ENCODE peak calls at places on chromosomes 5 and 9, in eight cellular contexts. L is stomach, D is A549, N is suprapubic skin, J is sigmoid colon, A is tibial nerve, P is upper lobe of left lung, I is transverse colon. T is an unnamed sample.

GRCh38 chr9:16136961-16137360 is 584.1 kb downstream of the CCDC171 start:
- DNase-seq in L (no peak), I (no peak), J (no peak), P (no peak), N (no peak), A (peak; percentile 72), D (no peak), T (no peak)

GRCh38 chr9:130184983-130185382 is 12.8 kb downstream of the NCS1 start:
- DNase-seq in L (no peak), D (no peak), N (no peak), J (no peak), A (no peak), P (no peak), I (no peak), T (no peak)

GRCh38 chr9:109815366-109815947 is 35.5 kb downstream of the PALM2AKAP2 start:
- DNase-seq in I (no peak), J (no peak), A (no peak), N (no peak), D (no peak), L (no peak), P (no peak), T (no peak)

GRCh38 chr9:133496901-133497411 is 18.1 kb upstream of the SLC2A6 start:
- DNase-seq in N (no peak), J (no peak), D (no peak), A (no peak), L (no peak), I (no peak), P (no peak), T (no peak)

GRCh38 chr9:91945277-91946074 is 4.6 kb downstream of the ROR2 start:
- DNase-seq in N (no peak), A (no peak), J (peak; percentile 94), L (peak; percentile 59), D (no peak), I (peak; percentile 70), P (no peak), T (no peak)

GRCh38 chr5:40655138-40655537 is 24.6 kb upstream of the PTGER4 start:
- DNase-seq in I (no peak), J (no peak), P (no peak), N (no peak), L (no peak), D (no peak), A (no peak), T (no peak)

GRCh38 chr9:70412678-70413426 is 1.6 kb downstream of the KLF9 start:
- DNase-seq in L (peak; percentile 85), P (peak; percentile 83), I (peak; percentile 83), N (peak; percentile 93), J (peak; percentile 97), A (peak; percentile 62), D (peak; percentile 53), T (no peak)

GRCh38 chr5:178058321-178059012 is 54.9 kb upstream of the N4BP3 start:
- DNase-seq in A (no peak), I (no peak), P (peak; percentile 80), D (no peak), L (no peak), N (no peak), J (peak; percentile 18), T (no peak)

GRCh38 chr5:36052542-36052941 is 14.1 kb downstream of the UGT3A2 start:
- DNase-seq in D (no peak), L (no peak), P (no peak), I (no peak), A (no peak), J (no peak), N (no peak), T (no peak)

GRCh38 chr5:62718368-62718767 is 139.7 kb downstream of the LRRC70 start:
- DNase-seq in D (no peak), N (no peak), I (no peak), P (no peak), J (no peak), L (no peak), A (no peak), T (no peak)

GRCh38 chr5:132767150-132767549 is 9.9 kb downstream of the SEPTIN8 start:
- DNase-seq in N (peak; percentile 32), D (no peak), I (no peak), P (no peak), L (no peak), A (no peak), J (no peak), T (no peak)

GRCh38 chr5:14332746-14333145 is 189.6 kb downstream of the TRIO start:
- DNase-seq in J (no peak), P (no peak), L (no peak), N (no peak), A (no peak), D (no peak), I (no peak), T (no peak)

GRCh38 chr5:56259002-56259511 is 25.9 kb upstream of the ANKRD55 start:
- DNase-seq in D (no peak), A (no peak), J (no peak), L (no peak), I (no peak), P (no peak), N (no peak), T (no peak)

GRCh38 chr5:137291436-137291835 is 207.7 kb downstream of the SPOCK1 start:
- DNase-seq in N (no peak), I (no peak), D (no peak), A (no peak), P (no peak), J (no peak), L (no peak), T (no peak)

GRCh38 chr5:127008300-127008975 is 21.9 kb downstream of the MARCHF3 start:
- DNase-seq in N (no peak), D (no peak), J (no peak), P (no peak), L (no peak), I (no peak), A (no peak), T (no peak)

GRCh38 chr9:135388530-135388929 is 91.1 kb upstream of the PPP1R26 start:
- DNase-seq in N (no peak), D (no peak), A (no peak), I (no peak), L (no peak), J (no peak), P (no peak), T (no peak)

GRCh38 chr5:17248999-17249634 is 31.7 kb downstream of the BASP1 start:
- DNase-seq in I (no peak), J (no peak), D (peak; percentile 95), P (no peak), A (peak; percentile 23), L (no peak), N (no peak), T (peak; percentile 10)

GRCh38 chr5:109063223-109063622 is 315.5 kb downstream of the FER start:
- DNase-seq in J (no peak), N (no peak), A (no peak), D (no peak), L (no peak), I (no peak), P (no peak), T (no peak)

GRCh38 chr9:121700831-121701419 is 49.5 kb downstream of the DAB2IP start:
- DNase-seq in L (no peak), D (no peak), J (no peak), P (no peak), I (no peak), N (no peak), A (no peak), T (no peak)

GRCh38 chr5:38582662-38583061 is 26.2 kb upstream of the LIFR start:
- DNase-seq in J (no peak), I (no peak), L (no peak), A (no peak), P (no peak), N (no peak), D (no peak), T (no peak)
- TF ChIP-seq EP300 in J (no peak), I (no peak), L (no peak), A (no peak), P (no peak), N (no peak), D (no peak), T (no peak)

DNA sequence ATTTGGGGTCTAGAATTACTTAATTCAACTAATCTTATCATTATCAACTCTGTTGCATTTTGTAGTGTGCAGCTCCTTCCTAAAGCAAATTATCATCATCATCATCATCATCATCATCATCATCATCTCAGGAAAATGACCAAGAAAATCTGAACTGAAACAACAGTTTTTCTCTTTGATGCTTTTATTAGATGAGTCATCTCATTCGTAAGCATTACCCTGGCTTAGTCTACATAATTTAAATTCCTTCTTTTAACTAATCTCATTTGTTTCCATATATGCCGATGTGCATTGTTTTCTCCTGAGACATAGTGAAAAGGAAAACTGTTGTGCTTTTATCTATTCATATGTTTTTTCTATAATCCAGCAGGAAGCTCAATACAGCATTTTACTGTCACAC is 173.0 kb upstream of the PDE4D start:
- DNase-seq in A (no peak), J (no peak), I (no peak), N (no peak), L (no peak), D (no peak), P (no peak), T (no peak)
- TF ChIP-seq EP300 in A (no peak), J (no peak), I (no peak), N (no peak), L (no peak), D (no peak), P (no peak), T (no peak)

GRCh38 chr5:180380441-180380840 is 27.3 kb upstream of the GFPT2 start:
- DNase-seq in D (no peak), P (no peak), J (no peak), I (no peak), N (no peak), L (no peak), A (no peak), T (no peak)

GRCh38 chr5:180382926-180383325 is 29.8 kb upstream of the GFPT2 start:
- DNase-seq in A (no peak), D (no peak), J (no peak), L (no peak), N (no peak), P (no peak), I (no peak), T (no peak)

GRCh38 chr5:180381851-180382480 is 28.8 kb upstream of the GFPT2 start:
- DNase-seq in D (no peak), L (no peak), I (no peak), P (no peak), N (no peak), J (no peak), A (no peak), T (no peak)

GRCh38 chr5:180380856-180381255 is 27.7 kb upstream of the GFPT2 start:
- DNase-seq in P (no peak), D (no peak), I (no peak), J (peak; percentile 72), L (no peak), N (no peak), A (no peak), T (no peak)

GRCh38 chr5:180381428-180381827 is 28.3 kb upstream of the GFPT2 start:
- DNase-seq in L (no peak), I (no peak), A (no peak), D (no peak), N (no peak), P (no peak), J (no peak), T (no peak)
- TF ChIP-seq EP300 in L (no peak), I (no peak), A (no peak), D (no peak), N (no peak), P (no peak), J (no peak), T (no peak)

DNA sequence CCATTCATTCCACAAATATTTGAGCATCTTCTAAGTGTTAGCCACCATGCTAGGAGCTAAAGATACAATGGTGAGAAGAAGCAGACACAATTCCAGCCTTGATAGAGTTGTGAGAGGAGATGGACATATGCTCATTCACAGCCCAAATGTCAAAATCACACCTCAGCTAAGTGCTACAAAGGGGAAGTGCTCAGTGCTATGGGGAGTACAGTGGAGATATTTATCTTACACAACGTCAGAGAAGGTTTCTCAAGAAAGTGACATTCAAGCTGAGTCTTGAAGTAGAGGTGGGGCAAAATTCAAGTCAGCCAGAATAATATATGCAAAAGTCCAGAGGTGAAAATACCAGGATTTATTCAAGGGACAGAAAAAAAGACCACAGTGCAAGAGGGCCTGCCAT is 327.9 kb upstream of the PIK3R1 start:
- DNase-seq in A (no peak), N (no peak), P (no peak), L (no peak), J (no peak), D (no peak), I (no peak), T (no peak)
- TF ChIP-seq EP300 in A (no peak), N (no peak), P (no peak), L (no peak), J (no peak), D (no peak), I (no peak), T (no peak)

T was measured in H1.